ENCODE peak calls at places on chromosomes 2 and 18, in four cellular contexts. P, B, D and U are unnamed samples.

GRCh38 chr2:127194447-127194846 is 25.7 kb downstream of the CYP27C1 start:
- DNase-seq in P (no peak), D (no peak), B (peak; percentile 14), U (peak; percentile 54)

GRCh38 chr2:9951522-9952285 is at the start of gene GRHL1:
- DNase-seq in D (peak; percentile 94), B (peak; percentile 95), P (peak; percentile 95), U (peak; percentile 97)

GRCh38 chr2:190657474-190658252 is 8.8 kb downstream of the NAB1 start:
- DNase-seq in P (no peak), B (no peak), D (no peak), U (no peak)

GRCh38 chr18:489244-490023 is 11.1 kb downstream of the COLEC12 start:
- DNase-seq in D (no peak), P (no peak), B (no peak), U (no peak)

GRCh38 chr18:56986829-56987228 is 160.1 kb upstream of the BOD1L2 start:
- DNase-seq in B (no peak), D (no peak), P (no peak), U (no peak)

GRCh38 chr18:13216092-13216582 is 2.4 kb upstream of the LDLRAD4 start:
- DNase-seq in P (peak; percentile 56), D (peak; percentile 73), B (peak; percentile 90), U (peak; percentile 82)

GRCh38 chr18:35334821-35335220 is 9.4 kb downstream of the ZNF24 start:
- DNase-seq in P (no peak), B (no peak), D (no peak), U (no peak)

GRCh38 chr2:101679037-101679726 is 18.3 kb upstream of the MAP4K4 start:
- DNase-seq in D (no peak), P (no peak), B (no peak), U (no peak)

GRCh38 chr18:46097378-46097852 is 681 bp downstream of the ATP5F1A start:
- DNase-seq in B (no peak), D (no peak), P (no peak), U (no peak)

GRCh38 chr2:3659447-3660432 is 1.7 kb downstream of the ALLC start:
- DNase-seq in P (peak; percentile 42), B (peak; percentile 51), D (no peak), U (peak; percentile 52)

GRCh38 chr2:197827618-197828017 is 23.2 kb downstream of the PLCL1 start:
- DNase-seq in B (no peak), P (no peak), D (no peak), U (no peak)

GRCh38 chr2:130389783-130390182 is 33.9 kb downstream of the PTPN18 start:
- DNase-seq in B (peak; percentile 27), D (no peak), P (no peak), U (no peak)

GRCh38 chr2:240208631-240209211 is 68.3 kb upstream of the OTOS start:
- DNase-seq in B (peak; percentile 25), D (no peak), P (no peak), U (no peak)

GRCh38 chr2:234556848-234557573 is 60.1 kb upstream of the ARL4C start:
- DNase-seq in P (no peak), B (no peak), D (no peak), U (no peak)

GRCh38 chr2:95049961-95050360 is 24.5 kb downstream of the MAL start:
- DNase-seq in D (no peak), P (no peak), B (peak; percentile 30), U (no peak)

GRCh38 chr2:3238951-3239841 is 138.4 kb downstream of the EIPR1 start:
- DNase-seq in D (no peak), P (no peak), B (no peak), U (no peak)

GRCh38 chr2:23900927-23901322 is 26.0 kb downstream of the ATAD2B start:
- DNase-seq in P (no peak), B (no peak), D (peak; percentile 58), U (no peak)

GRCh38 chr2:120517790-120518469 is 172.0 kb downstream of the INHBB start:
- DNase-seq in D (no peak), P (no peak), B (no peak), U (no peak)

GRCh38 chr2:206232287-206233035 is 42.0 kb upstream of the ZDBF2 start:
- DNase-seq in P (no peak), B (no peak), D (no peak), U (no peak)

GRCh38 chr2:200314976-200315567 is 8.6 kb downstream of the SPATS2L start:
- DNase-seq in B (no peak), P (no peak), D (no peak), U (no peak)

GRCh38 chr2:158567208-158567607 is 110.5 kb downstream of the PKP4 start:
- DNase-seq in B (no peak), D (no peak), P (no peak), U (no peak)

GRCh38 chr2:239465017-239466001 is 64.5 kb upstream of the HDAC4 start:
- DNase-seq in B (peak; percentile 90), D (peak; percentile 17), P (peak; percentile 76), U (peak; percentile 38)

GRCh38 chr2:18380316-18380715 is 180.1 kb downstream of the RDH14 start:
- DNase-seq in P (no peak), B (no peak), D (peak; percentile 54), U (no peak)

GRCh38 chr18:33749831-33750230 is 171.8 kb downstream of the ASXL3 start:
- DNase-seq in D (no peak), B (peak; percentile 30), P (no peak), U (peak; percentile 45)

GRCh38 chr2:27078267-27079194 is at the start of gene EMILIN1:
- DNase-seq in P (peak; percentile 86), D (peak; percentile 86), B (peak; percentile 98), U (peak; percentile 67)

GRCh38 chr2:237431856-237432255 is 17.9 kb upstream of the COL6A3 start:
- DNase-seq in P (no peak), B (no peak), D (no peak), U (no peak)

GRCh38 chr2:55345064-55345463 is 74.6 kb downstream of the CCDC88A start:
- DNase-seq in B (no peak), P (no peak), D (no peak), U (no peak)

GRCh38 chr2:218980800-218981389 is 4.1 kb downstream of the FEV start:
- DNase-seq in P (no peak), B (peak; percentile 54), D (no peak), U (peak; percentile 66)

GRCh38 chr2:201551901-201552300 is 91.4 kb downstream of the TMEM237 start:
- DNase-seq in D (no peak), B (no peak), P (no peak), U (no peak)

GRCh38 chr18:77052297-77052645 is 80.3 kb downstream of the MBP start:
- DNase-seq in P (no peak), D (no peak), B (no peak), U (no peak)

GRCh38 chr18:77052656-77053309 is 79.8 kb downstream of the MBP start:
- DNase-seq in P (no peak), D (no peak), B (no peak), U (no peak)

GRCh38 chr18:77049938-77050337 is 82.6 kb downstream of the MBP start:
- DNase-seq in P (no peak), D (no peak), B (no peak), U (no peak)

GRCh38 chr18:77053616-77054287 is 78.8 kb downstream of the MBP start:
- DNase-seq in B (no peak), P (no peak), D (no peak), U (no peak)

GRCh38 chr18:77051581-77052296 is 80.8 kb downstream of the MBP start:
- DNase-seq in P (no peak), D (no peak), B (no peak), U (no peak)
- H3K27ac ChIP-seq in P (peak overlapping the region; percentile 55), D (no peak overlapping the region), B (no peak overlapping the region), U (no peak overlapping the region)

GRCh38 chr2:84451579-84451978 is 7.5 kb downstream of the SUCLG1 start:
- DNase-seq in B (no peak), D (no peak), P (no peak), U (no peak)

GRCh38 chr2:84452624-84453023 is 6.5 kb downstream of the SUCLG1 start:
- DNase-seq in B (no peak), D (no peak), P (no peak), U (no peak)

GRCh38 chr2:84449055-84449454 is 10.0 kb downstream of the SUCLG1 start:
- DNase-seq in D (no peak), P (no peak), B (no peak), U (no peak)

GRCh38 chr2:84450288-84451227 is 8.5 kb downstream of the SUCLG1 start:
- DNase-seq in D (no peak), B (no peak), P (no peak), U (no peak)

DNA sequence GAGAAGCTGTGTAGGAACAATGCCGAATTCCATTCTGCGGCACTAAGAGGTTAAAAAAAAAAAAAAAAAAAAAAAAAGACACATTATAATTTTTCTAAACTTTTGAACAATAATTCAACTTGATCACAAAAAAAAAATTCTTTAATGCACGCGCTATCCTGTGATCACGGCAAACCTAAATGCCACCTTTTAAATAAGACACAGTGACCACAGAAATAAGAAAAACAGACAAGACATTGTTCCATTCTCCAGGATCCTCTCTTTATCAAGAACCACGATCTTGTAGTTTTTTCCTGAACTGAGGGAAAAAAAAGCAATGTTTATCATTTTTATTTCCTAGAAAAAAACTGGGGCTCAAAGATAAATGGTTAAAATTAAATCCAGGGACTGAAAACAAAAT is 9.4 kb downstream of the SUCLG1 start:
- DNase-seq in D (no peak), P (no peak), B (no peak), U (no peak)
- H3K4me1 ChIP-seq in D (no peaks in the 10 kb centered on the region), P (peaks cover 33% of the 10 kb centered on the region), B (no peaks in the 10 kb centered on the region), U (no peaks in the 10 kb centered on the region)

DNA sequence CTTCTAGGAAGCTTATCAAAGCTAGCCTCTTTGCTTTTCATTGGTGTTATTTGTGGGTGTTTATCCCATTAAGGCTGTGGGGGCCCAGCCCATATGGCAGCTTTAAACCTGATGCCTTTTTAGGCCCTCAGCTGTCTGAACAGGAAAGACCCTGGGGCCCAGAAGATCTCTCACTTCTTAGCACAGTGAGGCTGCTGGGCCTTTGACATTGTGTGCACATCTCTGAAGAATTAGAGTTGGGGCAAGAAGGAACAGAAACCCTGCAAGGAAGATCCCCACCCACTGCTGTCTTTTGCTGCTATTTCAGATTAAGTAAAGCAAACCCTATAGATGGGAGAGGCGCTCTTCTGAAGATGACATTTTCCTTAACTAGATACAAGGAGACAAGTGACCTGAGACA is 250.0 kb downstream of the SMAD2 start:
- DNase-seq in D (no peak), P (no peak), B (no peak), U (no peak)
- H3K4me3 ChIP-seq in D (no peak overlapping the region), P (no peak overlapping the region), B (no peak overlapping the region), U (no peak overlapping the region)

GRCh38 chr2:29325544-29325943 is 210.3 kb downstream of the CLIP4 start:
- DNase-seq in P (no peak), B (no peak), D (no peak), U (no peak)
- H3K27ac ChIP-seq in P (no peak overlapping the region), B (no peak overlapping the region), D (no peak overlapping the region), U (no peak overlapping the region)